ENCODE peak calls at places on chromosomes 13 and 19, in ten cellular contexts. One of them, this sample, is unnamed.

GRCh38 chr19:40693150-40693788 is 2.8 kb upstream of the NUMBL start:
- DNase-seq in A549: no peak
- DNase-seq in adrenal gland: no peak
- DNase-seq in HepG2: no peak
- DNase-seq in CD8-positive, alpha-beta T cell: no peak
- DNase-seq in fibroblast of the aortic adventitia: no peak
- DNase-seq in thoracic aorta: no peak
- DNase-seq in K562: no peak
- DNase-seq in heart left ventricle: peak
- DNase-seq in IMR-90: no peak
- DNase-seq in this sample: no peak

GRCh38 chr13:77872995-77873394 is 45.6 kb downstream of the EDNRB start:
- DNase-seq in A549: no peak
- DNase-seq in thoracic aorta: no peak
- DNase-seq in adrenal gland: no peak
- DNase-seq in fibroblast of the aortic adventitia: no peak
- DNase-seq in K562: no peak
- DNase-seq in heart left ventricle: no peak
- DNase-seq in IMR-90: peak
- DNase-seq in HepG2: no peak
- DNase-seq in CD8-positive, alpha-beta T cell: no peak
- DNase-seq in this sample: no peak

GRCh38 chr19:7575426-7576040 is 20.1 kb upstream of the CAMSAP3 start:
- DNase-seq in A549: peak
- DNase-seq in adrenal gland: no peak
- DNase-seq in fibroblast of the aortic adventitia: no peak
- DNase-seq in CD8-positive, alpha-beta T cell: no peak
- DNase-seq in heart left ventricle: no peak
- DNase-seq in thoracic aorta: no peak
- DNase-seq in HepG2: no peak
- DNase-seq in K562: peak
- DNase-seq in IMR-90: no peak
- DNase-seq in this sample: no peak

GRCh38 chr19:5147971-5148793 is 179.3 kb downstream of the KDM4B start:
- DNase-seq in CD8-positive, alpha-beta T cell: no peak
- DNase-seq in adrenal gland: peak
- DNase-seq in A549: no peak
- DNase-seq in thoracic aorta: peak
- DNase-seq in HepG2: no peak
- DNase-seq in fibroblast of the aortic adventitia: peak
- DNase-seq in IMR-90: no peak
- DNase-seq in heart left ventricle: peak
- DNase-seq in K562: no peak
- DNase-seq in this sample: peak

GRCh38 chr19:33953592-33953991 is 156.9 kb downstream of the KCTD15 start:
- DNase-seq in thoracic aorta: no peak
- DNase-seq in CD8-positive, alpha-beta T cell: no peak
- DNase-seq in A549: no peak
- DNase-seq in fibroblast of the aortic adventitia: no peak
- DNase-seq in K562: no peak
- DNase-seq in HepG2: no peak
- DNase-seq in heart left ventricle: no peak
- DNase-seq in IMR-90: no peak
- DNase-seq in adrenal gland: no peak
- DNase-seq in this sample: no peak

GRCh38 chr13:42836930-42837329 is 55.5 kb downstream of the FAM216B start:
- DNase-seq in heart left ventricle: no peak
- DNase-seq in HepG2: no peak
- DNase-seq in fibroblast of the aortic adventitia: peak
- DNase-seq in K562: no peak
- DNase-seq in A549: peak
- DNase-seq in IMR-90: peak
- DNase-seq in adrenal gland: peak
- DNase-seq in thoracic aorta: no peak
- DNase-seq in CD8-positive, alpha-beta T cell: no peak
- DNase-seq in this sample: no peak

GRCh38 chr13:77868717-77869116 is 49.9 kb downstream of the EDNRB start:
- DNase-seq in A549: no peak
- DNase-seq in HepG2: no peak
- DNase-seq in IMR-90: peak
- DNase-seq in heart left ventricle: no peak
- DNase-seq in K562: no peak
- DNase-seq in adrenal gland: no peak
- DNase-seq in fibroblast of the aortic adventitia: no peak
- DNase-seq in CD8-positive, alpha-beta T cell: no peak
- DNase-seq in thoracic aorta: no peak
- DNase-seq in this sample: no peak

GRCh38 chr19:40829205-40829604 is 21.0 kb downstream of the CYP2A6 start:
- DNase-seq in A549: no peak
- DNase-seq in IMR-90: no peak
- DNase-seq in adrenal gland: no peak
- DNase-seq in CD8-positive, alpha-beta T cell: no peak
- DNase-seq in thoracic aorta: no peak
- DNase-seq in fibroblast of the aortic adventitia: no peak
- DNase-seq in heart left ventricle: no peak
- DNase-seq in HepG2: no peak
- DNase-seq in K562: no peak
- DNase-seq in this sample: no peak

GRCh38 chr13:22227895-22228294 is 557.0 kb downstream of the FGF9 start:
- DNase-seq in thoracic aorta: no peak
- DNase-seq in heart left ventricle: no peak
- DNase-seq in A549: no peak
- DNase-seq in HepG2: no peak
- DNase-seq in IMR-90: no peak
- DNase-seq in K562: no peak
- DNase-seq in CD8-positive, alpha-beta T cell: no peak
- DNase-seq in adrenal gland: no peak
- DNase-seq in fibroblast of the aortic adventitia: no peak
- DNase-seq in this sample: no peak

GRCh38 chr13:97308735-97309429 is 86.7 kb downstream of the MBNL2 start:
- DNase-seq in K562: no peak
- DNase-seq in heart left ventricle: no peak
- DNase-seq in fibroblast of the aortic adventitia: no peak
- DNase-seq in adrenal gland: no peak
- DNase-seq in HepG2: peak
- DNase-seq in thoracic aorta: no peak
- DNase-seq in A549: peak
- DNase-seq in CD8-positive, alpha-beta T cell: no peak
- DNase-seq in IMR-90: peak
- DNase-seq in this sample: no peak

GRCh38 chr19:39160889-39161672 is 35.5 kb downstream of the PAK4 start:
- DNase-seq in CD8-positive, alpha-beta T cell: no peak
- DNase-seq in HepG2: no peak
- DNase-seq in thoracic aorta: no peak
- DNase-seq in IMR-90: peak
- DNase-seq in A549: no peak
- DNase-seq in heart left ventricle: no peak
- DNase-seq in fibroblast of the aortic adventitia: peak
- DNase-seq in adrenal gland: peak
- DNase-seq in K562: no peak
- DNase-seq in this sample: no peak

GRCh38 chr19:35257113-35257461 is 8.3 kb downstream of the LSR start:
- DNase-seq in CD8-positive, alpha-beta T cell: no peak
- DNase-seq in heart left ventricle: no peak
- DNase-seq in thoracic aorta: no peak
- DNase-seq in HepG2: no peak
- DNase-seq in K562: no peak
- DNase-seq in IMR-90: no peak
- DNase-seq in A549: no peak
- DNase-seq in fibroblast of the aortic adventitia: no peak
- DNase-seq in adrenal gland: no peak
- DNase-seq in this sample: no peak

GRCh38 chr19:42069619-42070293 is at the start of gene GRIK5:
- DNase-seq in fibroblast of the aortic adventitia: no peak
- DNase-seq in CD8-positive, alpha-beta T cell: no peak
- DNase-seq in adrenal gland: no peak
- DNase-seq in thoracic aorta: no peak
- DNase-seq in IMR-90: no peak
- DNase-seq in HepG2: no peak
- DNase-seq in heart left ventricle: peak
- DNase-seq in A549: no peak
- DNase-seq in K562: no peak
- DNase-seq in this sample: no peak

GRCh38 chr19:46431824-46432223 is 3.1 kb upstream of the PNMA8C start:
- DNase-seq in IMR-90: no peak
- DNase-seq in adrenal gland: no peak
- DNase-seq in K562: peak
- DNase-seq in thoracic aorta: no peak
- DNase-seq in CD8-positive, alpha-beta T cell: no peak
- DNase-seq in fibroblast of the aortic adventitia: no peak
- DNase-seq in heart left ventricle: no peak
- DNase-seq in A549: peak
- DNase-seq in HepG2: no peak
- DNase-seq in this sample: no peak

GRCh38 chr19:46428278-46429141 is at the start of gene PNMA8C:
- DNase-seq in IMR-90: peak
- DNase-seq in A549: peak
- DNase-seq in K562: peak
- DNase-seq in fibroblast of the aortic adventitia: no peak
- DNase-seq in CD8-positive, alpha-beta T cell: peak
- DNase-seq in HepG2: no peak
- DNase-seq in adrenal gland: peak
- DNase-seq in thoracic aorta: peak
- DNase-seq in heart left ventricle: peak
- DNase-seq in this sample: peak

GRCh38 chr19:46426506-46427162 is 2.1 kb downstream of the PNMA8C start:
- DNase-seq in heart left ventricle: peak
- DNase-seq in HepG2: peak
- DNase-seq in IMR-90: peak
- DNase-seq in thoracic aorta: no peak
- DNase-seq in K562: peak
- DNase-seq in CD8-positive, alpha-beta T cell: no peak
- DNase-seq in adrenal gland: peak
- DNase-seq in fibroblast of the aortic adventitia: peak
- DNase-seq in A549: peak
- DNase-seq in this sample: peak

GRCh38 chr19:46427518-46427917 is 1.2 kb downstream of the PNMA8C start:
- DNase-seq in adrenal gland: no peak
- DNase-seq in heart left ventricle: no peak
- DNase-seq in IMR-90: no peak
- DNase-seq in HepG2: no peak
- DNase-seq in K562: no peak
- DNase-seq in thoracic aorta: no peak
- DNase-seq in A549: no peak
- DNase-seq in CD8-positive, alpha-beta T cell: no peak
- DNase-seq in fibroblast of the aortic adventitia: no peak
- DNase-seq in this sample: no peak

GRCh38 chr19:46429999-46430398 is 1.3 kb upstream of the PNMA8C start:
- DNase-seq in thoracic aorta: no peak
- DNase-seq in heart left ventricle: no peak
- DNase-seq in K562: no peak
- DNase-seq in HepG2: no peak
- DNase-seq in A549: no peak
- DNase-seq in fibroblast of the aortic adventitia: no peak
- DNase-seq in adrenal gland: no peak
- DNase-seq in CD8-positive, alpha-beta T cell: no peak
- DNase-seq in IMR-90: no peak
- DNase-seq in this sample: no peak
- H3K4me3 ChIP-seq in thoracic aorta: no peak
- H3K4me3 ChIP-seq in heart left ventricle: no peak
- H3K4me3 ChIP-seq in K562: no peak
- H3K4me3 ChIP-seq in HepG2: no peak
- H3K4me3 ChIP-seq in A549: no peak
- H3K4me3 ChIP-seq in fibroblast of the aortic adventitia: no peak
- H3K4me3 ChIP-seq in adrenal gland: no peak
- H3K4me3 ChIP-seq in CD8-positive, alpha-beta T cell: no peak
- H3K4me3 ChIP-seq in IMR-90: no peak
- H3K4me3 ChIP-seq in this sample: no peak

GRCh38 chr19:861756-862528 is 2.5 kb downstream of the CFD start:
- DNase-seq in K562: peak
- DNase-seq in IMR-90: no peak
- DNase-seq in heart left ventricle: peak
- DNase-seq in A549: peak
- DNase-seq in fibroblast of the aortic adventitia: no peak
- DNase-seq in adrenal gland: peak
- DNase-seq in thoracic aorta: no peak
- DNase-seq in HepG2: peak
- DNase-seq in CD8-positive, alpha-beta T cell: peak
- DNase-seq in this sample: no peak
- TF ChIP-seq CTCF in K562: peak
- TF ChIP-seq CTCF in IMR-90: no peak
- TF ChIP-seq CTCF in heart left ventricle: no peak
- TF ChIP-seq CTCF in A549: no peak
- TF ChIP-seq CTCF in fibroblast of the aortic adventitia: peak
- TF ChIP-seq CTCF in adrenal gland: no peak
- TF ChIP-seq CTCF in thoracic aorta: no peak
- TF ChIP-seq CTCF in HepG2: peak
- TF ChIP-seq CTCF in CD8-positive, alpha-beta T cell: no peak
- TF ChIP-seq CTCF in this sample: no peak

GRCh38 chr13:110868631-110869165 is 46.2 kb downstream of the ANKRD10 start:
- DNase-seq in CD8-positive, alpha-beta T cell: no peak
- DNase-seq in A549: no peak
- DNase-seq in IMR-90: no peak
- DNase-seq in HepG2: no peak
- DNase-seq in adrenal gland: no peak
- DNase-seq in fibroblast of the aortic adventitia: no peak
- DNase-seq in heart left ventricle: no peak
- DNase-seq in K562: no peak
- DNase-seq in thoracic aorta: no peak
- DNase-seq in this sample: no peak

GRCh38 chr13:110872034-110872767 is 42.7 kb downstream of the ANKRD10 start:
- DNase-seq in A549: no peak
- DNase-seq in K562: no peak
- DNase-seq in IMR-90: no peak
- DNase-seq in heart left ventricle: peak
- DNase-seq in thoracic aorta: no peak
- DNase-seq in fibroblast of the aortic adventitia: no peak
- DNase-seq in HepG2: no peak
- DNase-seq in CD8-positive, alpha-beta T cell: no peak
- DNase-seq in adrenal gland: no peak
- DNase-seq in this sample: no peak

GRCh38 chr13:110867380-110867779 is 47.5 kb downstream of the ANKRD10 start:
- DNase-seq in HepG2: no peak
- DNase-seq in A549: no peak
- DNase-seq in thoracic aorta: no peak
- DNase-seq in CD8-positive, alpha-beta T cell: no peak
- DNase-seq in heart left ventricle: no peak
- DNase-seq in adrenal gland: no peak
- DNase-seq in fibroblast of the aortic adventitia: no peak
- DNase-seq in IMR-90: no peak
- DNase-seq in K562: no peak
- DNase-seq in this sample: no peak

GRCh38 chr13:110869231-110869804 is 45.6 kb downstream of the ANKRD10 start:
- DNase-seq in K562: peak
- DNase-seq in heart left ventricle: peak
- DNase-seq in fibroblast of the aortic adventitia: peak
- DNase-seq in A549: no peak
- DNase-seq in adrenal gland: peak
- DNase-seq in HepG2: no peak
- DNase-seq in IMR-90: no peak
- DNase-seq in CD8-positive, alpha-beta T cell: no peak
- DNase-seq in thoracic aorta: no peak
- DNase-seq in this sample: no peak

GRCh38 chr13:110869805-110870706 is 44.8 kb downstream of the ANKRD10 start:
- DNase-seq in K562: peak
- DNase-seq in IMR-90: peak
- DNase-seq in fibroblast of the aortic adventitia: peak
- DNase-seq in thoracic aorta: peak
- DNase-seq in HepG2: peak
- DNase-seq in adrenal gland: peak
- DNase-seq in A549: peak
- DNase-seq in heart left ventricle: peak
- DNase-seq in CD8-positive, alpha-beta T cell: no peak
- DNase-seq in this sample: peak
- H3K4me3 ChIP-seq in K562: peak
- H3K4me3 ChIP-seq in IMR-90: peak
- H3K4me3 ChIP-seq in fibroblast of the aortic adventitia: peak
- H3K4me3 ChIP-seq in thoracic aorta: peak
- H3K4me3 ChIP-seq in HepG2: peak
- H3K4me3 ChIP-seq in adrenal gland: peak
- H3K4me3 ChIP-seq in A549: peak
- H3K4me3 ChIP-seq in heart left ventricle: peak
- H3K4me3 ChIP-seq in CD8-positive, alpha-beta T cell: no peak
- H3K4me3 ChIP-seq in this sample: peak

GRCh38 chr13:76667551-76667950 is 218.7 kb downstream of the KCTD12 start:
- DNase-seq in K562: no peak
- DNase-seq in heart left ventricle: no peak
- DNase-seq in A549: peak
- DNase-seq in thoracic aorta: no peak
- DNase-seq in IMR-90: peak
- DNase-seq in adrenal gland: peak
- DNase-seq in HepG2: no peak
- DNase-seq in fibroblast of the aortic adventitia: peak
- DNase-seq in CD8-positive, alpha-beta T cell: no peak
- DNase-seq in this sample: no peak
- TF ChIP-seq CTCF in K562: no peak
- TF ChIP-seq CTCF in heart left ventricle: peak
- TF ChIP-seq CTCF in A549: no peak
- TF ChIP-seq CTCF in thoracic aorta: no peak
- TF ChIP-seq CTCF in IMR-90: peak
- TF ChIP-seq CTCF in adrenal gland: no peak
- TF ChIP-seq CTCF in HepG2: no peak
- TF ChIP-seq CTCF in fibroblast of the aortic adventitia: peak
- TF ChIP-seq CTCF in CD8-positive, alpha-beta T cell: no peak
- TF ChIP-seq CTCF in this sample: peak